ENCODE peak calls at places on chromosomes 12 and 14, in seven cellular contexts. U, Z, Y, F, S, D and W are unnamed samples.

GRCh38 chr14:103502877-103503276 is 19.8 kb downstream of the CKB start:
- DNase-seq in U (no peak), Z (no peak), Y (no peak), F (no peak), S (no peak), D (no peak), W (no peak)

GRCh38 chr12:2631613-2632350 is 163.0 kb upstream of the FKBP4 start:
- DNase-seq in U (no peak), Z (no peak), Y (no peak), F (no peak), S (peak; percentile 67), D (no peak), W (no peak)

GRCh38 chr12:42213954-42214426 is 24.1 kb downstream of the YAF2 start:
- DNase-seq in U (peak; percentile 33), Z (peak; percentile 84), Y (peak; percentile 82), F (no peak), S (peak; percentile 56), D (no peak), W (peak; percentile 48)

GRCh38 chr12:11553871-11554533 is 95.5 kb upstream of the ETV6 start:
- DNase-seq in U (peak; percentile 76), Z (peak; percentile 62), Y (peak; percentile 51), F (no peak), S (peak; percentile 41), D (peak; percentile 88), W (peak; percentile 57)

GRCh38 chr12:89390802-89391673 is 38.7 kb upstream of the DUSP6 start:
- DNase-seq in U (peak; percentile 84), Z (no peak), Y (no peak), F (no peak), S (no peak), D (no peak), W (peak; percentile 47)

GRCh38 chr12:27359578-27360340 is 27.1 kb downstream of the BMAL2 start:
- DNase-seq in U (peak; percentile 40), Z (no peak), Y (no peak), F (no peak), S (no peak), D (no peak), W (peak; percentile 54)

GRCh38 chr12:30993766-30994165 is 67.2 kb downstream of the TSPAN11 start:
- DNase-seq in U (no peak), Z (no peak), Y (no peak), F (no peak), S (no peak), D (no peak), W (no peak)

GRCh38 chr12:110741795-110742717 is 635 bp downstream of the PPP1CC start:
- DNase-seq in U (peak; percentile 70), Z (no peak), Y (peak; percentile 28), F (no peak), S (peak; percentile 42), D (peak; percentile 40), W (peak; percentile 42)

GRCh38 chr14:63896278-63896720 is 43.5 kb downstream of the SYNE2 start:
- DNase-seq in U (peak; percentile 72), Z (peak; percentile 68), Y (peak; percentile 76), F (peak; percentile 80), S (peak; percentile 87), D (no peak), W (peak; percentile 91)

GRCh38 chr12:117875652-117876491 is 92.9 kb downstream of the KSR2 start:
- DNase-seq in U (peak; percentile 35), Z (peak; percentile 11), Y (no peak), F (no peak), S (no peak), D (peak; percentile 95), W (peak; percentile 53)

GRCh38 chr12:65638324-65638723 is 186.0 kb upstream of the HMGA2 start:
- DNase-seq in U (no peak), Z (no peak), Y (no peak), F (no peak), S (no peak), D (no peak), W (no peak)

GRCh38 chr12:130957304-130957621 is 3.6 kb downstream of the ADGRD1 start:
- DNase-seq in U (no peak), Z (no peak), Y (no peak), F (no peak), S (no peak), D (no peak), W (no peak)
- H3K27me3 ChIP-seq in U (peaks cover 6% of the 10 kb centered on the region), Z (no peaks in the 10 kb centered on the region), Y (no peaks in the 10 kb centered on the region), F (peaks cover 19% of the 10 kb centered on the region), S (no peaks in the 10 kb centered on the region), D (no peaks in the 10 kb centered on the region), W (no peaks in the 10 kb centered on the region)

DNA sequence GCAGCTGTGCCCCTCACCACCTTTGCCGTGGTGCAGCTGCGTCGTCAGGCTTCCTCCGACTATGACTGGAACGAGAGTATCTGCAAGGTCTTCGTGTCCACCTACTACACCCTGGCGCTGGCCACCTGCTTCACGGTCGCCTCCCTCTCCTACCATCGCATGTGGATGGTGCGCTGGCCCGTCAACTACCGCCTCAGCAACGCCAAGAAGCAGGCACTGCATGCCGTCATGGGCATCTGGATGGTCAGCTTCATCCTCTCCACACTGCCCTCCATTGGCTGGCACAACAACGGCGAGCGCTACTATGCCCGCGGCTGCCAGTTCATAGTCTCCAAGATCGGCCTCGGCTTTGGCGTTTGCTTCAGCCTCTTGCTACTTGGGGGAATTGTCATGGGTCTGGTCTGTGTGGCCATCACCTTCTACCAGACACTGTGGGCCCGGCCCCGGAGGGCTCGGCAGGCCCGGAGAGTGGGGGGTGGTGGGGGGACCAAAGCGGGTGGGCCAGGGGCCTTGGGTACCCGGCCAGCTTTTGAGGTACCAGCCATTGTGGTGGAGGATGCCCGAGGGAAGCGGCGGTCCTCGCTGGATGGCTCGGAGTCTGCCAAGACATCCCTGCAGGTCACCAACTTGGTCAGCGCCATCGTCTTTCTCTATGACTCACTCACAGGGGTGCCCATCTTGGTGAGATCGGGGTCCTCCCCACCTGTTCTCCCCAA is 2.6 kb downstream of the GPR162 start:
- DNase-seq in U (no peak), Z (peak; percentile 29), Y (no peak), F (no peak), S (no peak), D (no peak), W (no peak)
- H3K27me3 ChIP-seq in U (peaks cover 7% of the 10 kb centered on the region), Z (no peaks in the 10 kb centered on the region), Y (no peaks in the 10 kb centered on the region), F (peaks cover 20% of the 10 kb centered on the region), S (peaks cover 4% of the 10 kb centered on the region), D (peaks cover 57% of the 10 kb centered on the region), W (peaks cover 2% of the 10 kb centered on the region)

GRCh38 chr14:68795602-68796417 is 2.9 kb upstream of the ZFP36L1 start:
- DNase-seq in U (peak; percentile 90), Z (peak; percentile 86), Y (peak; percentile 85), F (peak; percentile 83), S (peak; percentile 92), D (peak; percentile 88), W (peak; percentile 79)
- H3K27me3 ChIP-seq in U (no peaks in the 10 kb centered on the region), Z (no peaks in the 10 kb centered on the region), Y (no peaks in the 10 kb centered on the region), F (no peaks in the 10 kb centered on the region), S (no peaks in the 10 kb centered on the region), D (no peaks in the 10 kb centered on the region), W (no peaks in the 10 kb centered on the region)

DNA sequence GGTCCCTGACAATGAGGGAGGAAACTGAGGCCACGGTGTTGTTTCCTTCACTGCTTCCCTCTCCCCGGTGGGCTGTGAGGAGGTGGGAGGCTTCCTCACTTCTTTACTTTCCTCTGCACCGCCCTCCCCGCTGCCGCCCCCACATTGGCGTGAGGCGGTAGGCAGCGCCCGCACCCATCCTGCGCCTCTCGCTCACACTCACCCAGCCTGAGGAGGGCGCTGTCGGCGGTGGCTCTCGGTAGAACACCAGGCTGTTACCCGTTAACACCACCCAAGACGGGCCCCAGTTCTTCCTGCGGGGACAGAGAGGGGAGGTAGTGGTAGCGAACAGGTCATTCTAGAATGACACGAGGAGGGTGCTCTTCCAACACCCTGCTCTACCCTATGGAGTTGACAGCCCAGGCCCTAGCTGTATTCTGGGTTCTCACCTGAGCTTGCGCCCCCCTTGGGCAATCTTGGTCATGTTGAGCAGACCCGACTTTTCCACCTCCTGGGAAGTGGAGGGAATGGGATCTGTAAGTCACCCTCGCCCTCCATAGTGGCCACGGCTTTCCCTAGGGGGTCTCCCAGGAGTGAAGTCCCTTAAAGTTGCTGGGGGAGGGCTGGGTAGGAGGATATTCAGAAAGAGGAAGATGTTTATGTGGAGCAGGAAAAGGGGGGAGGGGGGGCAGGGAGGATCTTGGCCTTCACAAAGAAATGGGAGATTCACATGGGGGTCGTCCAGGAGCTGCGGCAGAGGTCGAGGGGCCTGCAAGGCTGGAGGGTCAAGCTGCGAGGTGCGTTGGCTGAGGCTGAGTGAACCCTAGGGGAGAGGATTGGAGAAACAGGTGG is 3.3 kb downstream of the ARHGAP9 start:
- DNase-seq in U (no peak), Z (peak; percentile 31), Y (peak; percentile 41), F (no peak), S (no peak), D (peak; percentile 79), W (no peak)
- H3K27me3 ChIP-seq in U (peaks cover 57% of the 10 kb centered on the region), Z (no peaks in the 10 kb centered on the region), Y (no peaks in the 10 kb centered on the region), F (peaks cover 47% of the 10 kb centered on the region), S (peaks cover 69% of the 10 kb centered on the region), D (peaks cover 57% of the 10 kb centered on the region), W (peaks cover 63% of the 10 kb centered on the region)

GRCh38 chr12:22374499-22374898 is 40.0 kb upstream of the ST8SIA1 start:
- DNase-seq in U (no peak), Z (no peak), Y (no peak), F (no peak), S (no peak), D (no peak), W (no peak)
- H3K27me3 ChIP-seq in U (peaks cover 7% of the 10 kb centered on the region), Z (no peaks in the 10 kb centered on the region), Y (no peaks in the 10 kb centered on the region), F (no peaks in the 10 kb centered on the region), S (no peaks in the 10 kb centered on the region), D (no peaks in the 10 kb centered on the region), W (no peaks in the 10 kb centered on the region)